ENCODE peak calls at places on chromosomes 1 and 21, in eight cellular contexts. V is K562, A is GM23338, J is HepG2, Y is endothelial cell of umbilical vein, Z is GM12878, C is HCT116, H is H1. L is an unnamed sample.

GRCh38 chr21:32367158-32367557 is 25.7 kb downstream of the URB1 start:
- DNase-seq in V (no peak), A (no peak), C (no peak), Z (no peak), J (no peak), Y (no peak), H (no peak), L (no peak)

GRCh38 chr1:64877151-64877550 is 89.2 kb downstream of the JAK1 start:
- DNase-seq in Y (no peak), J (no peak), H (no peak), A (no peak), C (no peak), V (no peak), Z (no peak), L (no peak)

GRCh38 chr1:6614019-6614952 is 755 bp downstream of the PHF13 start:
- DNase-seq in V (peak; percentile 91), Y (peak; percentile 19), A (peak; percentile 68), C (no peak), H (peak; percentile 65), J (no peak), Z (no peak), L (no peak)

GRCh38 chr1:228900099-228900965 is 165.1 kb downstream of the RHOU start:
- DNase-seq in C (no peak), Z (no peak), Y (no peak), V (no peak), H (peak; percentile 47), A (no peak), J (no peak), L (no peak)

GRCh38 chr1:30758785-30759380 is 1.3 kb upstream of the LAPTM5 start:
- DNase-seq in C (peak; percentile 42), A (peak; percentile 30), Y (peak; percentile 32), H (no peak), J (no peak), V (peak; percentile 89), Z (peak; percentile 85), L (no peak)

GRCh38 chr21:13937236-13937635 is 273.5 kb downstream of the LIPI start:
- DNase-seq in J (no peak), Y (no peak), C (no peak), A (no peak), V (no peak), H (no peak), Z (no peak), L (no peak)

GRCh38 chr1:201614262-201615015 is 75.5 kb downstream of the NAV1 start:
- DNase-seq in H (peak; percentile 87), Y (peak; percentile 35), V (peak; percentile 67), A (peak; percentile 94), J (no peak), C (no peak), Z (no peak), L (no peak)

GRCh38 chr1:235136111-235136510 is 7.5 kb upstream of the TOMM20 start:
- DNase-seq in C (no peak), V (no peak), Y (no peak), A (no peak), J (no peak), Z (no peak), H (peak; percentile 11), L (no peak)

GRCh38 chr1:150971583-150972416 is 2.8 kb downstream of the CERS2 start:
- DNase-seq in A (peak; percentile 67), V (peak; percentile 71), J (peak; percentile 87), Y (no peak), H (peak; percentile 57), C (no peak), Z (no peak), L (no peak)

DNA sequence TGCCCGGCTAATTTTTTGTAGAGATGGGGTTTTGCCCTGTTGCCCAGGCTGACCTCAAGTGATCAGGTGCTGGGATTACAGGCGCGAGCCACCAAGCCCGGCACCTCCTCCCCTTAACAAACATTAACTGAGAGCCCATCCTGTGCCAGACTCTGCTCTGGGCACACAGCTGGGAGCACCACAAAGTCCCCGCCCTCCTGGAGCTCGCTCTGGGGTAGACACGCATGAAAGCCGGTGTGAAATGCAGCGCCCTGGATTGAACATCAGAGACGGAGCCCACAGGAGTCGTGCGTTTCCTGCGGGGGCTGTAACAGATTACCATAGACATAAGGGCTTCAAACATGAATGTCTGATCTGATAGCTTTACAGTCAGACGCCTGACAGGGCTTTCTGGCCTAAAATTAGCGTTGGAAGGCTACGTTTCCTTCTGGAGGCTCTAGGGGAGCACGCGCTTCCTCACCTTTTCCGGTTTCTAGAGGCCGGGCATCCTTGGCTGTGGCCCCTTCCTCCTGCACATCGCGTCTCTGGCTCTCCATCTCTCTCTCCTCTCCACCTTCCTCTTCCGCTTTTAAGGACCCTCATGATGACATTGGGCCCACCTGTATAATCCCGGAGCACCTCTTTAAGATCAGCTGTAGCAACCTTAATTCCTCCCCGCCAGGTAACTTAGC is 14.4 kb downstream of the SLC27A3 start:
- DNase-seq in A (peak; percentile 39), J (no peak), Z (no peak), H (no peak), Y (no peak), V (peak; percentile 28), C (no peak), L (no peak)
- H3K4me3 ChIP-seq in A (no peak overlapping the region), J (no peak overlapping the region), Z (no peak overlapping the region), H (no peak overlapping the region), Y (no peak overlapping the region), V (no peak overlapping the region), C (no peak overlapping the region), L (no peak overlapping the region)

DNA sequence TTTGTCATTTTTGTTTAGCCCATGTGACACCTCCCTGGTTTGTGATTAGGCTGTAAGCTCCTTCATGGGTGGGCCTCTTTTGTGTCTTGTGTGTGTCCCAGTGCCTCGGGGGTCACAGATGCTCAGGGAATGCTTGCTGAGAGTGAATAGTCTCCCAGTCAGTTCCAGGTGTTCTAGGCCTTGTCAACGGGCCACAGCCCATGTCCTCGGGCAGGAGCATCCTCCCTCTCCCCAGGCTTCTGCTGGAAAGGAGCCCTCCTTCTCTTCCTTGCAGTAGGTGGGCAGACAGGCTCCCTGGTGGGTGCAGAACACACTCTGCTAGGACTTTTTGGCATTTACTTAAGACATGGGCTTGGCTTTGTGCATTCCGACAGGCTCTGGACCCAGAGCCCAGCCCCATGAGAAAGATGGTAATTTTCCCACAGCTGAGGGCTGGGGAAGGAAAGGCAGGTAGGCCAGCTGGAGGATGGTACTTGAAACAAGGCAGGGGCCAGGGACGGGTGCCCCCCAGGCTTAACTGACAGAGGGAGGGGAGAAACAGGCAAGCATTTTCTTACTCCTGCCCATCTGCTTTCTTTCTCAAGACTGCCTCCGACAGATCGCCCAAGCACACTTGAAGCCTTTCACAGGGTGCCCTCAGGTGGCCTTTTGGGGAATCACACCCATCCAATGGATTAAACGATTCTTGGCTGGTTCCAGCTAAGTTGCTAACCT is 7.1 kb upstream of the CPLANE2 start:
- DNase-seq in J (peak; percentile 68), A (peak; percentile 95), H (peak; percentile 90), C (peak; percentile 65), V (peak; percentile 91), Z (peak; percentile 21), Y (peak; percentile 87), L (peak; percentile 55)
- TF ChIP-seq POLR2AphosphoS5 in J (no peak), A (no peak), H (no peak), C (peak; percentile 34), V (no peak), Z (no peak), Y (no peak), L (no peak)

GRCh38 chr1:54980528-54981241 is at the start of gene TMEM61:
- DNase-seq in V (no peak), H (peak; percentile 66), Z (no peak), J (no peak), A (peak; percentile 71), C (no peak), Y (no peak), L (no peak)

GRCh38 chr1:54978528-54979326 is 1.7 kb upstream of the TMEM61 start:
- DNase-seq in C (no peak), Z (no peak), A (no peak), V (no peak), J (no peak), Y (no peak), H (no peak), L (no peak)

GRCh38 chr1:54979327-54979891 is 1.0 kb upstream of the TMEM61 start:
- DNase-seq in H (no peak), A (no peak), J (no peak), C (no peak), Z (no peak), Y (no peak), V (no peak), L (no peak)

GRCh38 chr1:54981466-54981865 is 1.0 kb downstream of the TMEM61 start:
- DNase-seq in C (no peak), A (no peak), Y (no peak), V (no peak), Z (no peak), H (no peak), J (no peak), L (no peak)

DNA sequence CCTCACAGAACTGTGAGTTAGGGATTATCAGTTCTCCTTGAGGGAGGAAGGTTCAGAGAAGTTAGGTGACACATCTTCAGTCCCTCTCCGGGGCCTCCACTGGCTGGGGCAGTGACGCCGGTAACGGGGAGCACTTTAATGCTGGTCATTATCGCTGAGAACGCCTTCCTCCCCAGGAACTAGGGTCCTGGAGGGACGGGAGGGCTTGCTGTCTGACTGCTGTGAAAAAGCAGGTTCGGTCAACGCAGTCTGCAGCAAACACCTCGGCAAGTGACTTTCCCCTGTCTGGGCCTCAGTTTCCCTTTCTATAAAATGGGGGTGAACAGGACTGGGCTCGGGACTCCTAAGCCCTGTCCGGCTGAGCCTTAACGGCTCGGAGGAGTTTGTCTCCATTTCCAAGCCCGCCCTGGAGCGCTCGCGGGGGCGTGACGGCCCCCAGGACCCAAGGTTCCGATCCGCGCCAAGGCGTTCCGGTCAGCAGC is 341 bp upstream of the TMEM61 start:
- DNase-seq in Z (no peak), V (no peak), C (no peak), H (no peak), Y (no peak), J (no peak), A (no peak), L (no peak)
- TF ChIP-seq EZH2 in Z (no peak), V (no peak), C (no peak), H (peak; percentile 17), Y (peak; percentile 66), J (no peak), A (no peak), L (no peak)

GRCh38 chr1:25609921-25610320 is 6.7 kb upstream of the MAN1C1 start:
- DNase-seq in V (no peak), A (peak; percentile 66), J (no peak), C (no peak), H (no peak), Z (no peak), Y (no peak), L (no peak)
- H3K4me3 ChIP-seq in V (no peak overlapping the region), A (no peak overlapping the region), J (no peak overlapping the region), C (no peak overlapping the region), H (no peak overlapping the region), Z (no peak overlapping the region), Y (no peak overlapping the region), L (no peak overlapping the region)

GRCh38 chr21:38355992-38356781 is 99.4 kb downstream of the KCNJ15 start:
- DNase-seq in Y (peak; percentile 70), Z (peak; percentile 17), C (peak; percentile 23), A (peak; percentile 88), V (peak; percentile 83), J (peak; percentile 28), H (peak; percentile 93), L (no peak)
- TF ChIP-seq POLR2AphosphoS5 in Y (no peak), Z (no peak), C (no peak), A (no peak), V (no peak), J (no peak), H (no peak), L (no peak)

L was measured in SK-N-MC.